ENCODE peak calls at places on chromosomes 11 and 22, in four cellular contexts. C is hepatocyte, K is GM12865, E is tibial nerve. P is an unnamed sample.

GRCh38 chr11:68870470-68870869 is 28.8 kb upstream of the CPT1A start:
- DNase-seq in E (no peak), C (no peak), K (no peak), P (no peak)

GRCh38 chr11:15106201-15106965 is 8.3 kb upstream of the INSC start:
- DNase-seq in C (peak; percentile 21), K (no peak), E (no peak), P (no peak)

GRCh38 chr11:11876458-11876857 is 34.7 kb downstream of the USP47 start:
- DNase-seq in K (no peak), E (no peak), C (no peak), P (peak; percentile 27)

GRCh38 chr11:103829596-103829995 is 206.8 kb upstream of the DDI1 start:
- DNase-seq in E (no peak), C (no peak), K (no peak), P (no peak)

GRCh38 chr22:50440544-50441249 is 34.1 kb downstream of the SBF1 start:
- DNase-seq in K (no peak), C (no peak), E (no peak), P (peak; percentile 15)

GRCh38 chr11:115391598-115391997 is 112.6 kb downstream of the CADM1 start:
- DNase-seq in C (no peak), E (no peak), K (no peak), P (no peak)

GRCh38 chr22:50236731-50237409 is 8.0 kb downstream of the TUBGCP6 start:
- DNase-seq in C (no peak), E (no peak), K (peak; percentile 58), P (no peak)

GRCh38 chr22:29596408-29596807 is 7.0 kb upstream of the NF2 start:
- DNase-seq in E (no peak), C (no peak), K (no peak), P (no peak)

GRCh38 chr22:25702046-25702445 is 39.9 kb upstream of the MYO18B start:
- DNase-seq in C (no peak), E (no peak), K (peak; percentile 15), P (no peak)

GRCh38 chr22:17305076-17305475 is 64.2 kb upstream of the CECR2 start:
- DNase-seq in E (no peak), C (no peak), K (no peak), P (no peak)

GRCh38 chr11:57568330-57568766 is 876 bp upstream of the UBE2L6 start:
- DNase-seq in C (peak; percentile 91), E (no peak), K (peak; percentile 87), P (no peak)

GRCh38 chr11:113681282-113681681 is 24.8 kb downstream of the TMPRSS5 start:
- DNase-seq in K (no peak), E (no peak), C (no peak), P (no peak)

GRCh38 chr11:132123854-132124835 is 753.7 kb downstream of the NTM start:
- DNase-seq in C (no peak), E (no peak), K (peak; percentile 48), P (no peak)

GRCh38 chr11:132126973-132127900 is 756.8 kb downstream of the NTM start:
- DNase-seq in K (peak; percentile 22), C (peak; percentile 72), E (peak; percentile 61), P (peak; percentile 61)

GRCh38 chr11:132122701-132123100 is 752.3 kb downstream of the NTM start:
- DNase-seq in C (no peak), K (no peak), E (no peak), P (no peak)

GRCh38 chr11:132123449-132123848 is 753.0 kb downstream of the NTM start:
- DNase-seq in K (no peak), E (no peak), C (no peak), P (no peak)

DNA sequence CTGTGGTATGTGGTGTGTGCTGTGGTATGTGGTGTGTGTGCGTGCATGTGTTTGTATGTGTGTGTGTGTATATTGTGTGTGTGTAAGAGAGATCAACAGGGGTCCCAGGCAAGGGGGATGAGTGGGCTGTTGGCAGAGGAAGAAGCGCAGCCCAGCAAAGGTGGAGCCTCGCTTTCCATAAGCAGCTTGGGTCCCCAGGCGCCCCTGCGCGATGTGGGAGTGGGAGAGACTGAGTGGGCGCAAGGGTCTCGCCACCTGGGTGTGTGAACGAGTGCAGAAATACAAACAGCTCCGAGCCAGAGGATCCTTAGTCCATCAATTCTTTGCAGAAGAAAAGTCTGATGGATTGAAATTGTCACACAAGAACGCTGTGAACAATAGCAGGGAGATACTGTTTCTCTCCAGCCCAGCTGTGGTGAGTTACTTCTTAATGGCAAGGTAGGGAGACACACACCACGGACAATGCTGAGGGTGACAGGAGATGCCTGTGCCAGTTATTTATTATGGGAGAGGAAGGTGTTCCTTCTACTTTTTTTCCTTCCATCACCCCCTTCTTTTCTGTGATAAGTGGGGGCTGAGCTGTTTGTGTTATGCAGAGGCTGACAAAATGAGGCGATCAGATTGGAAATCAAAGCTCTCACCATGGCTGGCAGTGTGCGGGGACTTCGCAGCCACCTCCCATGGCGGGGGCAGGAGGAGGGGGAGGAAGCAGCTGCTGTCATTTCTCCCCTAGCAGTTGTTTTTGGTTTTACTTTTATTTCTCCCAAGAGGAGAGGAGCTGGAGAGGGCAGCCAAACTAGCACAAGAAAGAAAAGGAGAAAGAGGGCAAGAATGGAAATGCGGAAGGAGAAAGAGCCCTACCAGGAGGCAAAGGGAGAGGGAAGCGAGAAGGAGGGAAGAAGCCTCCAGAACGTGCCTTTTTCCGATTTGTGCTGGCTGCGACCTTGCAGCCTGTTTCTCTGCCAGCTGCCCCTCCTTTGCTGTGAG is 755.7 kb downstream of the NTM start:
- DNase-seq in E (no peak), K (peak; percentile 24), C (no peak), P (no peak)
- H3K4me3 ChIP-seq in E (peak overlapping the region; percentile 43), K (peak overlapping the region; percentile 31), C (no peak overlapping the region), P (no peak overlapping the region)

DNA sequence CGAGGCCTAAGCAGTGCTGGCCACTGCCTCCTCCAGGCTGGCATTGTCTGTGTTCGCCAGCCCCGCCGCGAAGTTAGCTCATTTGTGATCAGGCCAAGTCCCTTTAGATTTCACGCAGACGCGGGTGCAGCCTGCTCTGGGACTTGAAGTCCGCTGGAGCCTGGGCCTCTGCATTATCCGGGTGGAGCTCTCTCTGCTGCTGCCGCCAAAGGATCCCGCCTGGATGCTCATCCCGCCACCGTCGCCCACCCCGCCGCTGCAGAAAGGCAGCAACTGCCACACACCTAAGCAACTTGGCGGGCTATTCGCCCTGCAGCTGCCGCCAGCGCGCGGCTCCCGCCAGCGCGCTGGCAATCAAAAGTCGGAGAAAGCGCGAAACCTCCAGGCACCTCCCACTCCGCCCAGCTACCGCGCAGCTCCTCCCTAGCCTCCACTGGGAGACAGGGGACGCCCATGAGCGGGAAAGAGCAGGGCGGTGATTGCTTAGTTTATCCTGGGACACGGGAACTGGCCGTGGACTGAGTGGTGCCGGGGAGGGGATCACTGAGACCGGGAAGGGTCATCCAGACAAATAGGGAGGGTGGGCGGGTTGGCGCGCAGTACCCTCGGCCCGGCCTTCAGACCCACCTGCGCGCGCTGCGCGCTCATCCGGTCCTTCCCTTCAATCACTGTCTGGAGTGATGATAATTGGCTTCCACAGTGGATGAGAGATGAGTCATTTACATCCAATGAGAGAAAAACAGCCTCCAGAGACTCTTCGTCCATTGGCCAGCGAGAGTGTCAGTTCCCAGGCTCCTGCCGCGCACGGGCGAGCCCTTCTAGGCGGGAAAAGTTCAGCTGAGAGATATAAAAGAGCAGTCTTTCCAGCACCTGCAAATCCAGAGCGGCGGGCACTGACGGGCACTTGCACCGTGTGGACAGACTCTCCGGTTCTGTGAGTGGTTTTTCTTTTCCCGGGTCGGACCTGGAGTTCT is at the start of gene FAM111B:
- DNase-seq in C (peak; percentile 89), K (peak; percentile 95), E (peak; percentile 48), P (peak; percentile 83)
- H3K4me3 ChIP-seq in C (peak within 1 kb of the TSS; percentile 10), K (peak within 1 kb of the TSS; percentile 77), E (peak within 1 kb of the TSS; percentile 63), P (peak within 1 kb of the TSS; percentile 21)

DNA sequence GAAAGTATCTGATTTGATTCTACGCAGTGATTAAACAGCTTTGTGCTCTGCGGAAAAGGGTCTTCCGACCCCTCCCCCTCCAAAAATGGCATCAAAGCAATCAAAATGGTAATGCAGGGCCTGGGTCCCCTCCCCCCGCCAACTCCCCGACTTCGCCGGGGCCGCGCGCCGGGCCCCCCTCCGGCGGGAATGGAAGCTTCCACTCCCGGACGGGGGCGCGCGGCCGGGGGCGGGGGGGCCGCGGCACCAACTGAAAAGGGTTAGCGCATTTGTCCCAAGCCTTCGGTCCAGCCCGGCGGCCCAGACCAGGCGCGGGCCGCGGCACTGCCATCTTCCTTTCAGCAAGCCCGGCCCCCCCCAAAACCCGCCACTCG is 2.9 kb downstream of the PHF21B start:
- DNase-seq in K (no peak), C (peak; percentile 69), E (no peak), P (no peak)
- H3K4me3 ChIP-seq in K (no peak overlapping the region), C (peak overlapping the region; percentile 79), E (peak overlapping the region; percentile 66), P (no peak overlapping the region)

GRCh38 chr22:22759371-22759770 is 115.0 kb downstream of the GGTLC2 start:
- DNase-seq in C (no peak), K (no peak), E (no peak), P (no peak)
- H3K4me3 ChIP-seq in C (no peak overlapping the region), K (no peak overlapping the region), E (no peak overlapping the region), P (no peak overlapping the region)

DNA sequence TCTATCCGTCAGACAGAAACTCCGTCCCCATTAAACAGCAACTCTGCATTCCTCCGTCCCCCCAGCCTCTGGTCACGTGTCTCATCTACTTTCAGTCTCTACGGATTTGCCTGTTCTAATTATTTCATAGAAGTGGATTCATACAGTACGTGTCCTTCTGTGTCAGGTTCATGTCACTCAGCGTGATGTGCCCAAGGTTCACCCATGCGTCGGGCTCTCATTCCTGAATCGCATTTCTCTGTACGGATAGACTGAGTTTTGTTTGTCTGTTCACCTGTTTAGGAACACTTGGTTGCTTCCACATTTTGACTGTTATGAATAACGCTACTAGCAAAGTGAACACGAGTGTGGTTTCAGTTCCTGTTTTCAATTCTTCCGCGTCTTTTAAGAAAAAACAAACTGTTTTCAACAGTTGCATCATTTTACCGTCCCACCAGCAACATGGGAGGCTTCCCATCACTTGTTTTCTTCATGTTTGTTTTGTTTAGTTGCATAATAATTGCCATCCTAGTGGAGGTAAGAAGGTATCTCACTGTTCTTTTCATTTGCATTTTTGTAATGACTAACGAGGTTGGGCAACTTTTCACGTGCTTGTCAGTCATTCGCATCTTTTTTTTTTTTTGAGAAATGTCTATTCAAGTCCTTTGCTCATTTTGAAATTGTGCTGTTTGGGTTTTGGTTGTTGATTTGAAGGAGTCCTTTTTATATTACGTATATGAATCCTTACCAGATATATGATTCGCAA is 8.9 kb upstream of the NLRP6 start:
- DNase-seq in C (no peak), K (peak; percentile 96), E (no peak), P (no peak)
- H3K4me3 ChIP-seq in C (no peak overlapping the region), K (peak overlapping the region; percentile 95), E (peak overlapping the region; percentile 50), P (no peak overlapping the region)

DNA sequence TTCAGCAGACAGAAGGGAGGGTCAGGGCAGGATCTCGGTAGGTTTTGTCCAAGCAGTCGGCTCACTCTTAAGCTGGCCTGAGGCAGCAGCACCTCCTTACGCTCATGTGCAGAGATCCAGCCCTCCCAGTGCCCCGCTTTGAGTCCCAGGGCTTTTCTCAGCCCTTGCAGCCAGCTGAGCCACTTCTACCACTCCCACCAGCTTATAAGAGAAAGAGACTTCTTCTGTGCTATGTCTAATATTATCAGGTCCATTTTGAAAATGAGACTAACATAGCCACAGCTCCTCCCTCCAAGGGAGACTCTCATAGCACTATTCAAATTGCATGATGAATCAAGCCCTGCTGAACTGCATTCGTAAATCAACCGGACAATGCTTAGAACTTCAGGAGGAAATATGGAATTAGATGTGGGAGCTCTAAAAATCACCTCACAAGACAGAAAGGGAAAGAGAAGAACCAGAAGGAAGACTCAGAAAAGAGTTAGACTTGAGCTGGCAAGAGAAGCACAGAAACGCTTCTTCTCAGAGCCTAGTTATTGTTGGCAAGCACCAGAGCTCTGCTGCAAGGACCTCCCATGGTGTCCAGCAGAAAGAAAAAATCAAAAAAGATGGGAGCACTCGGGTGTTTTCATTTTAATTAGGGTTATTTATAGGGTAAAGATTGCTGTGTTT is 181.5 kb downstream of the ETS1 start:
- DNase-seq in K (no peak), C (no peak), E (no peak), P (no peak)
- H3K4me3 ChIP-seq in K (no peak overlapping the region), C (no peak overlapping the region), E (no peak overlapping the region), P (no peak overlapping the region)

GRCh38 chr11:35771722-35772121 is 109.1 kb downstream of the TRIM44 start:
- DNase-seq in C (no peak), K (no peak), E (no peak), P (no peak)
- H3K4me3 ChIP-seq in C (no peak overlapping the region), K (no peak overlapping the region), E (no peak overlapping the region), P (no peak overlapping the region)

GRCh38 chr11:92765965-92766371 is 203.5 kb upstream of the MTNR1B start:
- DNase-seq in K (no peak), E (no peak), C (no peak), P (peak; percentile 7)
- H3K4me3 ChIP-seq in K (no peak overlapping the region), E (peak overlapping the region; percentile 38), C (no peak overlapping the region), P (no peak overlapping the region)

P was measured in body of pancreas.